ENCODE peak calls at places on chromosome 7, in seven cellular contexts. T is neural progenitor cell, I is esophagus squamous epithelium, B is tibial artery, D is lower lobe of right lung, R is IMR-90, Y is fibroblast of lung. K is an unnamed sample.
A peak's percentile ranks its signal among the peaks of the same experiment; 100 is the strongest.

GRCh38 chr7:126178865-126179264 is 1073.9 kb downstream of the GRM8 start:
- DNase-seq in T (no peak), I (no peak), B (no peak), D (no peak), R (no peak), Y (no peak), K (no peak)

GRCh38 chr7:102196028-102196427 is 90.6 kb upstream of the SH2B2 start:
- DNase-seq in T (no peak), I (no peak), B (no peak), D (no peak), R (no peak), Y (no peak), K (no peak)

GRCh38 chr7:13834328-13834761 is 155.1 kb downstream of the ETV1 start:
- DNase-seq in T (peak; percentile 31), I (no peak), B (no peak), D (no peak), R (no peak), Y (no peak), K (no peak)

GRCh38 chr7:151138541-151138910 is 29.0 kb downstream of the GBX1 start:
- DNase-seq in T (peak; percentile 79), I (no peak), B (peak; percentile 61), D (no peak), R (no peak), Y (no peak), K (peak; percentile 60)

GRCh38 chr7:2680792-2681490 is 7.1 kb upstream of the AMZ1 start:
- DNase-seq in T (peak; percentile 85), I (no peak), B (peak; percentile 87), D (peak; percentile 88), R (peak; percentile 41), Y (peak; percentile 45), K (peak; percentile 90)

GRCh38 chr7:135512135-135512887 is 2.4 kb upstream of the CNOT4 start:
- DNase-seq in T (peak; percentile 71), I (no peak), B (no peak), D (no peak), R (peak; percentile 52), Y (peak; percentile 49), K (no peak)

GRCh38 chr7:149716007-149716931 is 57.1 kb downstream of the ZNF467 start:
- DNase-seq in T (no peak), I (no peak), B (no peak), D (no peak), R (peak; percentile 23), Y (peak; percentile 22), K (no peak)

GRCh38 chr7:155761162-155761561 is 51.1 kb downstream of the SHH start:
- DNase-seq in T (no peak), I (no peak), B (no peak), D (no peak), R (no peak), Y (no peak), K (no peak)

GRCh38 chr7:37987732-37988131 is 67.3 kb downstream of the EPDR1 start:
- DNase-seq in T (no peak), I (no peak), B (no peak), D (no peak), R (no peak), Y (peak; percentile 69), K (no peak)

GRCh38 chr7:114422478-114423217 is 8.0 kb downstream of the FOXP2 start:
- DNase-seq in T (peak; percentile 29), I (no peak), B (no peak), D (no peak), R (no peak), Y (no peak), K (no peak)

GRCh38 chr7:106166651-106167342 is 54.7 kb upstream of the SYPL1 start:
- DNase-seq in T (peak; percentile 82), I (no peak), B (no peak), D (no peak), R (peak; percentile 83), Y (peak; percentile 73), K (no peak)

GRCh38 chr7:136114966-136115762 is 138.0 kb upstream of the MTPN start:
- DNase-seq in T (peak; percentile 67), I (no peak), B (no peak), D (no peak), R (peak; percentile 52), Y (peak; percentile 31), K (peak; percentile 54)

GRCh38 chr7:1553513-1554210 is 2.3 kb downstream of the TMEM184A start:
- DNase-seq in T (no peak), I (no peak), B (no peak), D (no peak), R (no peak), Y (no peak), K (peak; percentile 54)

GRCh38 chr7:113774182-113774807 is 144.5 kb downstream of the PPP1R3A start:
- DNase-seq in T (peak; percentile 39), I (no peak), B (no peak), D (no peak), R (peak; percentile 62), Y (peak; percentile 61), K (no peak)

GRCh38 chr7:36192050-36192824 is 39.2 kb downstream of the EEPD1 start:
- DNase-seq in T (no peak), I (no peak), B (no peak), D (no peak), R (peak; percentile 98), Y (peak; percentile 84), K (no peak)

GRCh38 chr7:28804990-28805389 is 153.1 kb downstream of the TRIL start:
- DNase-seq in T (no peak), I (no peak), B (no peak), D (no peak), R (peak; percentile 90), Y (peak; percentile 95), K (no peak)

GRCh38 chr7:50303894-50304157 is 690 bp upstream of the IKZF1 start:
- DNase-seq in T (peak; percentile 74), I (no peak), B (no peak), D (peak; percentile 64), R (no peak), Y (no peak), K (no peak)

GRCh38 chr7:16078076-16078952 is 343.0 kb downstream of the CRPPA start:
- DNase-seq in T (peak; percentile 64), I (no peak), B (no peak), D (no peak), R (peak; percentile 64), Y (peak; percentile 55), K (no peak)

GRCh38 chr7:78734626-78735025 is 718.8 kb downstream of the MAGI2 start:
- DNase-seq in T (no peak), I (no peak), B (no peak), D (no peak), R (no peak), Y (no peak), K (no peak)

GRCh38 chr7:33873518-33873917 is 31.8 kb upstream of the BMPER start:
- DNase-seq in T (peak; percentile 71), I (no peak), B (no peak), D (no peak), R (no peak), Y (peak; percentile 65), K (no peak)

GRCh38 chr7:14734839-14735321 is 167.7 kb downstream of the DGKB start:
- DNase-seq in T (peak; percentile 83), I (no peak), B (no peak), D (no peak), R (no peak), Y (no peak), K (peak; percentile 34)

GRCh38 chr7:93231264-93231663 is 902 bp upstream of the VPS50 start:
- DNase-seq in T (no peak), I (no peak), B (no peak), D (no peak), R (no peak), Y (no peak), K (no peak)
- H3K27ac ChIP-seq in T (no peak overlapping the region), I (peak overlapping the region; percentile 80), B (no peak overlapping the region), D (peak overlapping the region; percentile 80), R (no peak overlapping the region), Y (no peak overlapping the region), K (peak overlapping the region; percentile 66)

GRCh38 chr7:55072251-55072650 is 53.4 kb downstream of the EGFR start:
- DNase-seq in T (no peak), I (no peak), B (no peak), D (no peak), R (no peak), Y (no peak), K (no peak)
- H3K4me1 ChIP-seq in T (peaks cover under 1% of the 10 kb centered on the region), I (peaks cover 36% of the 10 kb centered on the region), B (peaks cover 67% of the 10 kb centered on the region), D (peaks cover 34% of the 10 kb centered on the region), R (peaks cover 30% of the 10 kb centered on the region), Y (peaks cover 36% of the 10 kb centered on the region), K (peaks cover 14% of the 10 kb centered on the region)

GRCh38 chr7:121541457-121541856 is 145.3 kb upstream of the FAM3C start:
- DNase-seq in T (no peak), I (no peak), B (no peak), D (no peak), R (no peak), Y (no peak), K (no peak)

GRCh38 chr7:121531175-121532070 is 135.3 kb upstream of the FAM3C start:
- DNase-seq in T (no peak), I (no peak), B (no peak), D (no peak), R (no peak), Y (peak; percentile 74), K (no peak)

GRCh38 chr7:121540138-121540537 is 144.0 kb upstream of the FAM3C start:
- DNase-seq in T (no peak), I (no peak), B (no peak), D (no peak), R (no peak), Y (no peak), K (no peak)

GRCh38 chr7:121537031-121537430 is 140.9 kb upstream of the FAM3C start:
- DNase-seq in T (no peak), I (no peak), B (no peak), D (no peak), R (no peak), Y (peak; percentile 28), K (no peak)
- TF ChIP-seq CTCF in T (no peak), I (no peak), B (no peak), D (no peak), R (no peak), Y (no peak), K (no peak)

DNA sequence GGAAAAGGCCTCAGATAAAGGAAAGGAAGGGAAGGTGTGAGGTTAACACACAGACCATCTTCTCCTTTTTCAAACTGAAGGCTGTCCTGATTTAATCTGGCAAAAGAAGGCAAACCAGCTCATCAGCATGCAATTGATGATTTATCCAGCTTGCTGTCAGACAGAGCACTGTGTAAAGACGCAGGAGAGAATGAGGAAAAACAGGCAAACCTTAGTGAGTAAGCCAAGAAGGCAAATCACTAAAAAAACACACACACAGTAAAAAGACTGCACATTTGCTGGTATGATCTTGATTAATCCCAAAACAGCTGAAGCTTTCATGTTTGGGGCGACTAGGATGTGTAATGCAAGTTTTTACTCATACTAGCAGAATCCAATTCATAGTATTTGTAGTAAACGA is 65.8 kb upstream of the SKAP2 start:
- DNase-seq in T (no peak), I (no peak), B (no peak), D (no peak), R (no peak), Y (no peak), K (no peak)
- H3K27ac ChIP-seq in T (no peak overlapping the region), I (peak overlapping the region; percentile 5), B (no peak overlapping the region), D (no peak overlapping the region), R (no peak overlapping the region), Y (no peak overlapping the region), K (no peak overlapping the region)

K was measured in pancreas.